ENCODE peak calls at places on chromosomes 16 and 17, in eight cellular contexts. N is transverse colon, K is fibroblast of the aortic adventitia, O is endothelial cell, C is Peyer's patch, M is keratinocyte, E is fibroblast of mammary gland, W is HFF-Myc. L is an unnamed sample.
A peak's percentile ranks its signal among the peaks of the same experiment; 100 is the strongest.

GRCh38 chr17:46772013-46772878 is 46.2 kb downstream of the WNT3 start:
- DNase-seq in N (peak; percentile 59), K (no peak), O (no peak), C (peak; percentile 73), M (no peak), E (no peak), W (no peak), L (peak; percentile 61)

GRCh38 chr17:6596076-6596475 is 39.7 kb upstream of the PITPNM3 start:
- DNase-seq in N (no peak), K (no peak), O (no peak), C (no peak), M (no peak), E (peak; percentile 12), W (no peak), L (no peak)

GRCh38 chr17:77328823-77329740 is 188.3 kb downstream of the SEC14L1 start:
- DNase-seq in N (peak; percentile 15), K (no peak), O (no peak), C (peak; percentile 47), M (no peak), E (no peak), W (no peak), L (no peak)

GRCh38 chr16:14353340-14353739 is 276.7 kb downstream of the PARN start:
- DNase-seq in N (no peak), K (no peak), O (no peak), C (no peak), M (no peak), E (no peak), W (no peak), L (no peak)

GRCh38 chr17:56593741-56594527 is 435 bp downstream of the NOG start:
- DNase-seq in N (peak; percentile 16), K (peak; percentile 36), O (peak; percentile 64), C (peak; percentile 51), M (no peak), E (peak; percentile 51), W (no peak), L (peak; percentile 75)

GRCh38 chr16:4884972-4885874 is 37.9 kb downstream of the UBN1 start:
- DNase-seq in N (no peak), K (no peak), O (no peak), C (no peak), M (no peak), E (no peak), W (no peak), L (no peak)

GRCh38 chr17:70636517-70637133 is 467.3 kb downstream of the KCNJ2 start:
- DNase-seq in N (no peak), K (peak; percentile 59), O (peak; percentile 8), C (no peak), M (no peak), E (peak; percentile 49), W (peak; percentile 16), L (no peak)

GRCh38 chr16:48112603-48113400 is 43.0 kb downstream of the ABCC12 start:
- DNase-seq in N (no peak), K (no peak), O (no peak), C (no peak), M (no peak), E (no peak), W (no peak), L (no peak)

GRCh38 chr17:55172612-55173011 is 92.1 kb upstream of the HLF start:
- DNase-seq in N (no peak), K (no peak), O (no peak), C (no peak), M (peak; percentile 56), E (no peak), W (no peak), L (no peak)

GRCh38 chr17:76969598-76970172 is 101.5 kb downstream of the MGAT5B start:
- DNase-seq in N (no peak), K (no peak), O (peak; percentile 69), C (no peak), M (no peak), E (no peak), W (no peak), L (peak; percentile 77)

GRCh38 chr16:77276686-77277085 is 77.5 kb downstream of the SYCE1L start:
- DNase-seq in N (no peak), K (no peak), O (no peak), C (no peak), M (no peak), E (peak; percentile 12), W (no peak), L (no peak)

GRCh38 chr17:77999413-78000173 is 41.1 kb downstream of the TNRC6C start:
- DNase-seq in N (no peak), K (peak; percentile 40), O (no peak), C (no peak), M (no peak), E (peak; percentile 35), W (no peak), L (no peak)

GRCh38 chr17:7280519-7281073 is 922 bp upstream of the SLC2A4 start:
- DNase-seq in N (peak; percentile 91), K (peak; percentile 82), O (peak; percentile 82), C (peak; percentile 93), M (peak; percentile 75), E (peak; percentile 75), W (peak; percentile 76), L (peak; percentile 86)

GRCh38 chr17:43983515-43984411 is 20.7 kb upstream of the NAGS start:
- DNase-seq in N (peak; percentile 34), K (no peak), O (peak; percentile 35), C (peak; percentile 55), M (no peak), E (no peak), W (no peak), L (peak; percentile 75)

GRCh38 chr17:17079761-17080160 is 37.5 kb downstream of the MPRIP start:
- DNase-seq in N (no peak), K (peak; percentile 47), O (no peak), C (peak; percentile 43), M (no peak), E (no peak), W (no peak), L (no peak)

GRCh38 chr16:19071811-19072777 is 4.7 kb downstream of the COQ7 start:
- DNase-seq in N (peak; percentile 77), K (peak; percentile 68), O (peak; percentile 76), C (peak; percentile 87), M (no peak), E (peak; percentile 58), W (no peak), L (peak; percentile 62)
- TF ChIP-seq CTCF in N (peak; percentile 77), K (peak; percentile 83), O (peak; percentile 75), C (peak; percentile 58), M (peak; percentile 80), E (peak; percentile 83), W (peak; percentile 80), L (peak; percentile 65)

GRCh38 chr16:10992797-10993196 is 48.4 kb downstream of the CLEC16A start:
- DNase-seq in N (peak; percentile 25), K (peak; percentile 73), O (no peak), C (peak; percentile 70), M (no peak), E (peak; percentile 88), W (no peak), L (no peak)
- TF ChIP-seq CTCF in N (no peak), K (no peak), O (no peak), C (no peak), M (no peak), E (no peak), W (no peak), L (no peak)

GRCh38 chr16:28491080-28491969 is 549 bp downstream of the CLN3 start:
- DNase-seq in N (peak; percentile 53), K (peak; percentile 24), O (peak; percentile 23), C (peak; percentile 70), M (no peak), E (no peak), W (no peak), L (peak; percentile 45)
- TF ChIP-seq CTCF in N (peak; percentile 54), K (peak; percentile 52), O (no peak), C (no peak), M (peak; percentile 18), E (peak; percentile 25), W (peak; percentile 20), L (no peak)

DNA sequence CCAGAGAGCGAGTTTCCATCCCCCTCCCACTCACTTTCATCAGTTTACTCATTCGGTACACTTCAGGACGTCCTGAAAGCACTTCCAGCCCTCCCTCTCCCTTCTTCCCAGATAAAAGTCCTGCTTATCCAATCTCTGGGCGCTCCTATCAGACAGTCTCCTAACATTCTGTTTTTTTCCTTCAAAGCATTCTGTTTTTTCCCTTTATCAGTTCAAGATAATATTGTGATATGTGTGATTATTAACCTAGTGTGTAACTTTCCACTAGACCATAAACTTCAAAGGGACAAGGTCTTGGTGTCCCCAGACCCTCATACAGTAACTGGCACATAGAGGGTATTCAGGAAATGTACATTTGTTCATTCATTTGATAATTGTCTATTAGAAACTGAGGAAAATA is 24.4 kb upstream of the C16orf87 start:
- DNase-seq in N (no peak), K (no peak), O (no peak), C (no peak), M (no peak), E (no peak), W (no peak), L (no peak)
- TF ChIP-seq CTCF in N (no peak), K (no peak), O (no peak), C (no peak), M (no peak), E (no peak), W (no peak), L (no peak)

GRCh38 chr16:51095890-51096626 is 55.0 kb downstream of the SALL1 start:
- DNase-seq in N (no peak), K (no peak), O (no peak), C (no peak), M (no peak), E (no peak), W (no peak), L (no peak)
- TF ChIP-seq CTCF in N (no peak), K (no peak), O (no peak), C (no peak), M (no peak), E (no peak), W (no peak), L (no peak)

GRCh38 chr17:61766520-61766919 is 96.8 kb downstream of the BRIP1 start:
- DNase-seq in N (no peak), K (peak; percentile 27), O (no peak), C (no peak), M (no peak), E (no peak), W (no peak), L (no peak)

GRCh38 chr17:61768405-61768804 is 94.9 kb downstream of the BRIP1 start:
- DNase-seq in N (no peak), K (no peak), O (no peak), C (no peak), M (no peak), E (no peak), W (no peak), L (no peak)

GRCh38 chr17:61761827-61762226 is 101.5 kb downstream of the BRIP1 start:
- DNase-seq in N (no peak), K (no peak), O (no peak), C (no peak), M (no peak), E (no peak), W (no peak), L (no peak)

GRCh38 chr17:61770043-61770442 is 93.3 kb downstream of the BRIP1 start:
- DNase-seq in N (no peak), K (no peak), O (no peak), C (no peak), M (no peak), E (no peak), W (no peak), L (no peak)

DNA sequence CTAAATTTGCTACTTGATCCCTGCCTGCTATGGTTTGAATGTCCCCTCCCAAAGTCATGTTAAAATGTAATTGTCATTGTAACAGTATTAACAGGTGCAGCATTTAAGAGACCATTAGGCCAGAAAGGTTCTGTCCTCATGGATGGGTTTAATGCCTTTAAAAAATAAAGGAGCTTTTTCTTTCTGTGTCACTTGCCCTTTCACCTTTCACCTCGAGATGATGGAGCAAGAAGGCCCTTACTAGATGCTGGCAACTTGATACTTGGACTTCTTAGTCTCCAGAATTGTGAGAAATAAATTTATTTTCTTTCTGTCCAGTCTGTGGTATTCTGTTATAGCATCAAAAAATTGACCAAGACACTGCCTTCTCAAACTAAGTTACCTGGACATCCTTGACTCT is 98.5 kb downstream of the BRIP1 start:
- DNase-seq in N (no peak), K (no peak), O (no peak), C (no peak), M (no peak), E (no peak), W (no peak), L (no peak)
- TF ChIP-seq CTCF in N (no peak), K (no peak), O (no peak), C (no peak), M (no peak), E (no peak), W (no peak), L (no peak)